ENCODE peak calls at places on chromosome 22, in ten cellular contexts. W is adrenal gland, H is erythroblast, G is A549, S is HepG2, Q is stomach, C is body of pancreas, T is HCT116, R is GM12891, V is spleen. I is an unnamed sample.

GRCh38 chr22:48902983-48903650 is 924.6 kb downstream of the BRD1 start:
- DNase-seq in W (no peak), H (no peak), G (no peak), S (no peak), Q (no peak), C (no peak), T (no peak), R (no peak), V (no peak), I (no peak)

GRCh38 chr22:45731041-45731797 is 59.6 kb downstream of the ATXN10 start:
- DNase-seq in W (no peak), H (no peak), G (peak), S (no peak), Q (no peak), C (no peak), T (no peak), R (no peak), V (no peak), I (peak)

GRCh38 chr22:31614781-31615480 is 47.1 kb downstream of the PISD start:
- DNase-seq in W (no peak), H (no peak), G (no peak), S (no peak), Q (no peak), C (no peak), T (no peak), R (no peak), V (no peak), I (no peak)

GRCh38 chr22:30290679-30291333 is 1.5 kb upstream of the CASTOR1 start:
- DNase-seq in W (peak), H (peak), G (no peak), S (peak), Q (peak), C (peak), T (no peak), R (no peak), V (peak), I (peak)

GRCh38 chr22:27785818-27786217 is 15.7 kb downstream of the MN1 start:
- DNase-seq in W (no peak), H (no peak), G (no peak), S (no peak), Q (no peak), C (no peak), T (no peak), R (no peak), V (no peak), I (no peak)

GRCh38 chr22:37427128-37427710 is at the start of gene ELFN2:
- DNase-seq in W (no peak), H (no peak), G (no peak), S (no peak), Q (peak), C (peak), T (no peak), R (no peak), V (no peak), I (peak)

GRCh38 chr22:48760481-48761238 is 1067.0 kb downstream of the BRD1 start:
- DNase-seq in W (peak), H (no peak), G (no peak), S (no peak), Q (peak), C (no peak), T (no peak), R (no peak), V (no peak), I (no peak)

GRCh38 chr22:22062306-22062793 is 79.8 kb upstream of the TOP3B start:
- DNase-seq in W (no peak), H (no peak), G (no peak), S (no peak), Q (no peak), C (no peak), T (no peak), R (no peak), V (no peak), I (no peak)

GRCh38 chr22:30275625-30276024 is 9.0 kb upstream of the OSM start:
- DNase-seq in W (no peak), H (no peak), G (no peak), S (no peak), Q (no peak), C (no peak), T (no peak), R (no peak), V (no peak), I (no peak)

GRCh38 chr22:49961601-49962011 is 1.0 kb downstream of the PIM3 start:
- DNase-seq in W (no peak), H (no peak), G (peak), S (no peak), Q (no peak), C (no peak), T (no peak), R (no peak), V (no peak), I (no peak)

GRCh38 chr22:49962751-49963646 is 2.4 kb downstream of the PIM3 start:
- DNase-seq in W (peak), H (no peak), G (no peak), S (no peak), Q (peak), C (peak), T (no peak), R (no peak), V (peak), I (no peak)

GRCh38 chr22:49960967-49961600 is 512 bp downstream of the PIM3 start:
- DNase-seq in W (peak), H (peak), G (peak), S (no peak), Q (peak), C (peak), T (no peak), R (no peak), V (peak), I (no peak)

GRCh38 chr22:49963647-49964026 is 3.1 kb downstream of the PIM3 start:
- DNase-seq in W (peak), H (no peak), G (no peak), S (no peak), Q (peak), C (peak), T (no peak), R (no peak), V (no peak), I (no peak)

DNA sequence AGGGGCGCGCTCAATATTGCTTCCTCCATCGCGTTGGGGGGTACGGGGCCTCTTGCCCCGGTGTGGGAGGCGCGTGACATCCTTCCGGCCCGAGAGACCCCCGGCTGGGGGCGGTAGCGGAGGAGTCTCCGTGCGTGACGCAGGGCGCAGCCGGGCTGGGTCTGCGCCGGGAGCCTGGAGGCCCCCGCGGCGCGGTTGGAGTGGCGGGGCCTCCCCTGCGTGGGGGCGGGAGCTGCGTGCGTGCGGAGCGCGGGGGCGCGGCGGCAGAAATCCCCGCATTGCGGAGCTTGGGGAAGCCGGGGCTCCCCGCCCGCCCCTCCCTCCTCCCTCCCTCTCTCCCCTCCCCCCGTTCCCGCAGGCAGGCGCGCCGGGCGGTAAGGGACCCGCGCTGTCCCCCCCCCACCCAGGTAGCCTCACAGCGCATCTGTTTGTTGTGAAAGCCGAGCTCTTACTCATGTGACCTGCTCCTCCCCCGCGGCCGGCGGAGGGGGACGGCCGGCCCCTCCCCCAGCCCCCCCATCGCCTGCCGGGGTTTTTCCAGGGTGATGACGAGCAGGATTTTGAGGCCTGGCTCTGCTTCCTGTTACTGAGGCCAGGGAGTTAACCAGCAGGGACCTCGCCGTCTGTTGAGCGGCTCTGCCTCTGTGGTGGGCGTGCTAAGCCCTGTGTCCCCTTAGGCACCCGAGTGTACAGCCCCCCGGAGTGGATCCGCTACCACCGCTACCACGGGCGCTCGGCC is 1.6 kb downstream of the PIM3 start:
- DNase-seq in W (peak), H (peak), G (peak), S (peak), Q (peak), C (peak), T (no peak), R (peak), V (peak), I (peak)
- TF ChIP-seq POLR2A in W (peak), H (no peak), G (no peak), S (no peak), Q (peak), C (peak), T (no peak), R (no peak), V (no peak), I (peak)

GRCh38 chr22:36185828-36186624 is 15.6 kb downstream of the APOL4 start:
- DNase-seq in W (no peak), H (no peak), G (no peak), S (no peak), Q (no peak), C (no peak), T (no peak), R (no peak), V (no peak), I (no peak)
- TF ChIP-seq POLR2A in W (no peak), H (no peak), G (no peak), S (no peak), Q (no peak), C (no peak), T (no peak), R (no peak), V (no peak), I (no peak)

GRCh38 chr22:25564320-25564978 is at the start of gene GRK3:
- DNase-seq in W (peak), H (peak), G (peak), S (no peak), Q (peak), C (peak), T (peak), R (peak), V (peak), I (peak)

GRCh38 chr22:25564979-25565677 is 653 bp downstream of the GRK3 start:
- DNase-seq in W (peak), H (peak), G (peak), S (no peak), Q (no peak), C (peak), T (no peak), R (no peak), V (peak), I (no peak)

GRCh38 chr22:25566812-25567211 is 2.3 kb downstream of the GRK3 start:
- DNase-seq in W (no peak), H (peak), G (no peak), S (no peak), Q (no peak), C (no peak), T (no peak), R (no peak), V (no peak), I (no peak)

GRCh38 chr22:25567305-25567704 is 2.8 kb downstream of the GRK3 start:
- DNase-seq in W (no peak), H (peak), G (no peak), S (no peak), Q (no peak), C (no peak), T (no peak), R (no peak), V (no peak), I (no peak)

GRCh38 chr22:25563757-25564319 is 637 bp upstream of the GRK3 start:
- DNase-seq in W (peak), H (peak), G (no peak), S (peak), Q (no peak), C (peak), T (no peak), R (no peak), V (no peak), I (no peak)
- TF ChIP-seq POLR2A in W (no peak), H (no peak), G (no peak), S (no peak), Q (no peak), C (no peak), T (no peak), R (peak), V (no peak), I (no peak)

GRCh38 chr22:39290724-39291161 is 28.7 kb downstream of the RPL3 start:
- DNase-seq in W (peak), H (no peak), G (peak), S (peak), Q (peak), C (peak), T (no peak), R (no peak), V (no peak), I (peak)

GRCh38 chr22:39291501-39291900 is 27.9 kb downstream of the RPL3 start:
- DNase-seq in W (no peak), H (no peak), G (no peak), S (no peak), Q (no peak), C (no peak), T (no peak), R (no peak), V (no peak), I (no peak)

GRCh38 chr22:39293766-39294368 is 25.6 kb downstream of the RPL3 start:
- DNase-seq in W (no peak), H (no peak), G (no peak), S (no peak), Q (no peak), C (no peak), T (no peak), R (no peak), V (no peak), I (no peak)

GRCh38 chr22:39292002-39292401 is 27.4 kb downstream of the RPL3 start:
- DNase-seq in W (no peak), H (no peak), G (peak), S (no peak), Q (no peak), C (peak), T (no peak), R (no peak), V (no peak), I (no peak)

DNA sequence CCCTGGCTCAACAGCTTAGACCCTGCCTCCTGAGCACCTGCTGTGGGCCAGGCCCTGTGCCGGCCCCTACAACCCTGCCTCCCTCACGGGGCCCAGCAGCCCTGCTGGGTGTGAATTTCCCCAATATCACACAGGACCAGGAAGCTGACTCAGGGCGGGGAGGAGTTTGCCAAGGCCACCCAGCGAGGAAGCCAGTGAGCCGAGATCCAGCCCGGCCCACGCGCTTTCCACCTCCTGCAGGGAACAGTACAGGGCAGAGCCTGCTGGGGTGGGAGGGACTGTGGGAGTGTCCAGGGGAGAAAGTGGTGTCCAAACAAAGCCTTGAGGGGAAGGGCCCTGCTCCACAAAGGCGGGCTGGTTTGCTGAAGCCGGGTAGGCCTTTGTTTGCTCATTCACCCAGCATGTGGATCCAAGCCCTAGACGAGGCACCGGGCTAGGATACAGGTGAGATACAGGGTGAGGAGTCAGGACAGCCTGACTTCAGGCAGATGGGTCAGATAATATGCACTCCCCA is 26.8 kb downstream of the RPL3 start:
- DNase-seq in W (peak), H (peak), G (peak), S (peak), Q (peak), C (peak), T (peak), R (no peak), V (peak), I (peak)
- TF ChIP-seq POLR2A in W (peak), H (peak), G (no peak), S (no peak), Q (no peak), C (peak), T (peak), R (no peak), V (no peak), I (peak)

GRCh38 chr22:29093030-29093429 is 20.2 kb downstream of the KREMEN1 start:
- DNase-seq in W (no peak), H (no peak), G (no peak), S (no peak), Q (no peak), C (no peak), T (no peak), R (no peak), V (no peak), I (no peak)

GRCh38 chr22:29095459-29095858 is 22.6 kb downstream of the KREMEN1 start:
- DNase-seq in W (no peak), H (no peak), G (no peak), S (peak), Q (no peak), C (no peak), T (no peak), R (no peak), V (no peak), I (no peak)

GRCh38 chr22:29093980-29094379 is 21.1 kb downstream of the KREMEN1 start:
- DNase-seq in W (no peak), H (no peak), G (no peak), S (no peak), Q (no peak), C (no peak), T (no peak), R (no peak), V (no peak), I (no peak)

GRCh38 chr22:29093501-29093921 is 20.7 kb downstream of the KREMEN1 start:
- DNase-seq in W (no peak), H (no peak), G (no peak), S (no peak), Q (no peak), C (no peak), T (no peak), R (no peak), V (no peak), I (no peak)

GRCh38 chr22:29092243-29092642 is 19.4 kb downstream of the KREMEN1 start:
- DNase-seq in W (no peak), H (peak), G (no peak), S (no peak), Q (peak), C (peak), T (no peak), R (no peak), V (no peak), I (no peak)
- TF ChIP-seq POLR2A in W (no peak), H (no peak), G (no peak), S (no peak), Q (no peak), C (no peak), T (no peak), R (no peak), V (no peak), I (no peak)

I was measured in H54.